ENCODE peak calls at places on chromosomes 5 and 9, in four cellular contexts. M is prostate gland, V is heart left ventricle, K is IMR-90. S is an unnamed sample. For H3K4me1, the result is how much of the 10 kb centered on the place peaks cover.

GRCh38 chr9:119500072-119500771 is 131.0 kb upstream of the BRINP1 start:
- DNase-seq in M (no peak), K (no peak), V (no peak), S (no peak)

GRCh38 chr9:76680716-76681431 is 83.4 kb upstream of the PCA3 start:
- DNase-seq in M (no peak), K (no peak), V (no peak), S (no peak)

GRCh38 chr5:59356813-59357381 is 536.6 kb downstream of the PDE4D start:
- DNase-seq in K (no peak), V (peak), M (no peak), S (no peak)

GRCh38 chr9:134004881-134005280 is 12.8 kb upstream of the VAV2 start:
- DNase-seq in V (no peak), M (no peak), K (no peak), S (no peak)

GRCh38 chr5:15719784-15720183 is 219.8 kb downstream of the FBXL7 start:
- DNase-seq in K (no peak), M (peak), V (no peak), S (peak)

GRCh38 chr9:78235296-78235770 is 542 bp upstream of the CEP78 start:
- DNase-seq in V (no peak), K (peak), M (no peak), S (peak)

GRCh38 chr5:135608361-135608760 is 29.6 kb upstream of the CXCL14 start:
- DNase-seq in K (no peak), M (no peak), V (no peak), S (peak)

GRCh38 chr5:93062548-93062947 is 518.5 kb downstream of the NR2F1-AS1 start:
- DNase-seq in M (no peak), K (no peak), V (no peak), S (no peak)

GRCh38 chr5:167816354-167816753 is 475.1 kb upstream of the WWC1 start:
- DNase-seq in V (no peak), M (no peak), K (peak), S (no peak)

GRCh38 chr5:155616779-155617392 is 603.3 kb downstream of the KIF4B start:
- DNase-seq in V (peak), K (no peak), M (no peak), S (peak)

GRCh38 chr9:124054671-124055212 is 43.2 kb downstream of the LHX2 start:
- DNase-seq in V (no peak), K (peak), M (no peak), S (no peak)

GRCh38 chr9:136840877-136841645 is 1.2 kb upstream of the AJM1 start:
- DNase-seq in V (no peak), M (no peak), K (peak), S (no peak)

GRCh38 chr9:123616707-123617106 is 260.7 kb downstream of the CRB2 start:
- DNase-seq in M (no peak), V (no peak), K (no peak), S (no peak)

GRCh38 chr9:70347046-70347445 is 67.4 kb downstream of the KLF9 start:
- DNase-seq in M (no peak), K (no peak), V (no peak), S (no peak)

GRCh38 chr9:87516222-87516930 is 18.7 kb downstream of the DAPK1 start:
- DNase-seq in M (no peak), K (no peak), V (peak), S (no peak)
- H3K4me1 ChIP-seq in M (under half), K (under half), V (under half), S (under half)

GRCh38 chr5:177502886-177503285 is 5.5 kb upstream of the PDLIM7 start:
- DNase-seq in K (no peak), V (no peak), M (no peak), S (no peak)
- H3K4me1 ChIP-seq in K (under half), V (under half), M (under half), S (under half)

GRCh38 chr5:37823433-37824152 is 16.2 kb downstream of the GDNF start:
- DNase-seq in V (no peak), K (no peak), M (no peak), S (no peak)
- H3K4me1 ChIP-seq in V (under half), K (under half), M (under half), S (under half)

DNA sequence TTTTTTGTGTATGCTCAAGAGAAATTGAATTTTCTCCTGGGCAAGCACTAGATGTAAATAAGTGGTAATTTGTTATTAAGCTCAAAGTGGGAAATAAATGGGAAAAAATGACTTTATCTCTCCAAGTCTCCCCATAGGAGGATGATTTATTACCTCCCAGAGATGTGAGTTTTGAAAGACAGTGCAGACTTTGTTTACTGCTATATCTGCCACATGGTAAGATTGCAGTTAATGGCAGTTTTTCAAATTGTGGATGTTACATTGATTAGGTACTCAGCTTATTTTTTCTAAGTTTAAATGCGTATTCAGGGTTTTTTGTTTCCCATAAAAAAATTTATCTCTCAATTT is 87.0 kb upstream of the ALDH1A1 start:
- DNase-seq in V (no peak), K (no peak), M (no peak), S (no peak)
- H3K4me1 ChIP-seq in V (under half), K (under half), M (under half), S (under half)

GRCh38 chr5:181261320-181262085 is 560 bp upstream of the TRIM52 start:
- DNase-seq in V (peak), M (peak), K (peak), S (no peak)

GRCh38 chr5:181259283-181259682 is 1.7 kb downstream of the TRIM52 start:
- DNase-seq in V (no peak), K (no peak), M (no peak), S (no peak)

GRCh38 chr5:181260720-181261319 is at the start of gene TRIM52:
- DNase-seq in M (peak), V (peak), K (peak), S (peak)

GRCh38 chr5:181258576-181258975 is 2.4 kb downstream of the TRIM52 start:
- DNase-seq in V (no peak), K (no peak), M (no peak), S (no peak)

GRCh38 chr5:181259974-181260719 is 796 bp downstream of the TRIM52 start:
- DNase-seq in V (no peak), M (no peak), K (no peak), S (no peak)
- H3K4me1 ChIP-seq in V (half or more), M (under half), K (under half), S (under half)

DNA sequence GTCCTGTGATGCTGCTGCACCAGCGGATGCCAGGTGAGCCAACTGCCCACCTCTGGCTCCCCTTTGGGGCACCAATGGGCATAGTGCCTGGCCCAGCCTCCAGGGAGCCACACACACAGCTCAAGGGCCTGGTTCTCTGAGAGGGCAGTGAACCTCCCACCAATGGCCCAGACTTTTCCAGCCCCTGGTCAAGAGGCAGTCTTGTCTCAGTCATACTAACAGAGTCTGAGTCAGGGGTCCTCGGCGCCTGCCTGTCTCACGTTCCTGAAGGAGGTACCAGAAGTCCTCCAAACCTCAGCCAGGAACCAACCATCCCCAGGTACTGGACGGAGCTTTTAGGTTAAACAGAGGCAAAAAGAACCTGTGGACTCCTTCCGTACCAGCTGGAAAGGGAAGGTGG is 121.1 kb downstream of the C5orf15 start:
- DNase-seq in K (no peak), V (no peak), M (no peak), S (no peak)
- H3K4me1 ChIP-seq in K (under half), V (under half), M (under half), S (under half)

GRCh38 chr5:133994990-133995333 is 9.8 kb downstream of the VDAC1 start:
- DNase-seq in K (no peak), V (no peak), M (no peak), S (no peak)

GRCh38 chr5:133995903-133996563 is 8.7 kb downstream of the VDAC1 start:
- DNase-seq in K (no peak), M (no peak), V (no peak), S (no peak)

GRCh38 chr5:133995341-133995740 is 9.4 kb downstream of the VDAC1 start:
- DNase-seq in M (no peak), V (no peak), K (no peak), S (no peak)

GRCh38 chr5:133998807-133999206 is 6.0 kb downstream of the VDAC1 start:
- DNase-seq in K (no peak), V (no peak), M (no peak), S (no peak)

DNA sequence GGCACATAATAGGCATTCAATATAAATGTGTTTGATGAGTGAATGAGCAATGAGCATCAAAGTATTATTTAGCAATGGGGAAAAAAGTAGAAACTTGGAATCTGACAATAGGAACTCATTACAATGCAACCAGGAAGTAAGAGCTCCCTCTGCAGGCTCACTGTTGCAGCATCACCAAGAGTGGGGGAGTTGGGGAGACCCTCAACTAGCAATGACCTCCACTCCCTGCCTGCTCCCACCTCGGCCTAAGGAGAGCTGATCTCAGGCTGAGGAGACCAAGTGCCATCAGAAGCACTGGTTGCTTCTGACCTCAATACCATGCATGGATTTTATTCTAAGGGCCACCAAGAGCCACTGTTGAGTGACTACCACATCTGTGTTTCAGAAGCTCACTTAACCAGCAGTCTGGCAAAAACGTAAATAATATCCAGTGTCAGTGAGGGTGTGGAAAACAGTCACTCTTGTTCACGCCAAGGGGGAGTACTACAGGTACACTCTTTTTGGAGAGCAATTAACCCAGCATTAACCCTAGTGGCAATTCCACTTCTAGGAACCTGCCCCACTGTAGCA is 8.0 kb downstream of the VDAC1 start:
- DNase-seq in V (no peak), M (no peak), K (no peak), S (no peak)
- H3K4me1 ChIP-seq in V (half or more), M (under half), K (under half), S (under half)

GRCh38 chr9:131398204-131398603 is 4.3 kb downstream of the PRRC2B start:
- DNase-seq in M (peak), V (no peak), K (no peak), S (no peak)
- H3K4me1 ChIP-seq in M (under half), V (half or more), K (under half), S (half or more)